ENCODE peak calls at places on chromosomes 4 and X, in ten cellular contexts. Q is WERI-Rb-1, P is tibial artery, T is hepatocyte, D is sigmoid colon, L is BJ, J is lower leg skin, S is fibroblast of villous mesenchyme, A is mucosa of descending colon, M is left lung. U is an unnamed sample.

GRCh38 chr4:5504486-5504885 is 203.9 kb downstream of the EVC2 start:
- DNase-seq in Q (no peak), P (no peak), T (no peak), D (no peak), L (no peak), J (no peak), S (no peak), A (no peak), M (no peak), U (no peak)

GRCh38 chr4:186020793-186021407 is 48.1 kb upstream of the TLR3 start:
- DNase-seq in Q (no peak), P (no peak), T (no peak), D (no peak), L (no peak), J (no peak), S (no peak), A (no peak), M (no peak), U (peak)

GRCh38 chr4:185079271-185079905 is 61.1 kb downstream of the HELT start:
- DNase-seq in Q (no peak), P (no peak), T (no peak), D (no peak), L (no peak), J (no peak), S (no peak), A (no peak), M (no peak), U (peak)

GRCh38 chrX:19544693-19545305 is 29.5 kb upstream of the MAP3K15 start:
- DNase-seq in Q (peak), P (no peak), T (peak), D (no peak), L (no peak), J (peak), S (peak), A (no peak), M (no peak), U (peak)

GRCh38 chr4:23921993-23922392 is 32.1 kb upstream of the PPARGC1A start:
- DNase-seq in Q (no peak), P (no peak), T (no peak), D (no peak), L (no peak), J (no peak), S (no peak), A (no peak), M (no peak), U (no peak)

GRCh38 chr4:72280252-72280651 is 248.5 kb downstream of the NPFFR2 start:
- DNase-seq in Q (no peak), P (no peak), T (no peak), D (no peak), L (no peak), J (no peak), S (no peak), A (no peak), M (no peak), U (no peak)

GRCh38 chr4:123892997-123893745 is 496.6 kb downstream of the SPRY1 start:
- DNase-seq in Q (peak), P (no peak), T (no peak), D (no peak), L (no peak), J (no peak), S (peak), A (no peak), M (no peak), U (peak)

GRCh38 chrX:11451133-11451532 is 157.9 kb downstream of the AMELX start:
- DNase-seq in Q (no peak), P (no peak), T (no peak), D (no peak), L (no peak), J (no peak), S (no peak), A (no peak), M (no peak), U (no peak)

GRCh38 chr4:147707892-147708672 is 23.8 kb upstream of the ARHGAP10 start:
- DNase-seq in Q (peak), P (no peak), T (peak), D (peak), L (no peak), J (peak), S (peak), A (no peak), M (no peak), U (peak)

GRCh38 chr4:76902233-76902890 is 4.4 kb upstream of the SOWAHB start:
- DNase-seq in Q (no peak), P (no peak), T (peak), D (no peak), L (no peak), J (no peak), S (no peak), A (no peak), M (no peak), U (no peak)

GRCh38 chr4:141702472-141703182 is 66.2 kb downstream of the IL15 start:
- DNase-seq in Q (no peak), P (no peak), T (peak), D (no peak), L (no peak), J (no peak), S (no peak), A (no peak), M (no peak), U (peak)

GRCh38 chr4:2790583-2791517 is 2.0 kb upstream of the SH3BP2 start:
- DNase-seq in Q (no peak), P (peak), T (peak), D (peak), L (no peak), J (peak), S (no peak), A (no peak), M (peak), U (no peak)

GRCh38 chr4:79308087-79308486 is 17.8 kb downstream of the NAA11 start:
- DNase-seq in Q (peak), P (no peak), T (no peak), D (no peak), L (no peak), J (no peak), S (no peak), A (no peak), M (no peak), U (no peak)

GRCh38 chr4:168842186-168842585 is 167.9 kb downstream of the CBR4 start:
- DNase-seq in Q (no peak), P (no peak), T (no peak), D (no peak), L (no peak), J (no peak), S (no peak), A (no peak), M (no peak), U (no peak)

DNA sequence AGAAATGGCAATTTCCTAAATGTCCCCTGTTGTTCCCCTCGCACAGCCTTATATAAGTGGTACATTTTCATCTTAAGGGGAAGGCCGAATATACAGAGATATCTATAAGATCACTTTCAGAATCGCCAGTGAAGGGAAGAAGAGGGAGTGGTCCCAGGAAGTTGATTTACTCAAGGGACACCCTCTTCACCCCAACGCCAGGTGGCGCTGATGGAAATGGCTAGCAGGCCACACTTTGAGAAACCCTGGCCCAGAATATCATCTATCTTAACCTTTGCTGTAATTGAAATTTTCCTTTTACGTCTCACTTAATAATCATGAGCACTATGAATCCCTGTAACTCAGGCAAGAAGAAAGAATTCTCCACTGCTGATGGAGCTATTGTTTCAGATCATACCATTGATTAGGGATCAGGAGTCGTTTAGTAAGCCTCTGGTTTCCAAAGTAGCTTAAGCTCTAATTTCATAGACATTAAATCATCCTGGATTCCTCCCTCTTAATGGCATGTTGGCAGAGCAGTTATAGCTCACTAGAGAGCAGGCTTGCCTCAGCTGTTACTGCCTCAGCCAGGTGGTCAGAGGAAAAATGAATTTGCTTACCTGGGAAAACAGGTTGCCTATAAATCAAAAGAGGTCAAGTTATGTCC is 941.3 kb upstream of the TENM3 start:
- DNase-seq in Q (peak), P (no peak), T (peak), D (no peak), L (no peak), J (no peak), S (no peak), A (peak), M (peak), U (peak)
- TF ChIP-seq CTCF in Q (peak), P (no peak), T (peak), D (no peak), L (peak), J (no peak), S (no peak), A (peak), M (no peak), U (peak)

GRCh38 chrX:100990139-100990538 is 20.6 kb downstream of the ARL13A start:
- DNase-seq in Q (no peak), P (no peak), T (no peak), D (no peak), L (no peak), J (no peak), S (no peak), A (no peak), M (no peak), U (no peak)

GRCh38 chrX:100999451-100999850 is 29.9 kb downstream of the ARL13A start:
- DNase-seq in Q (no peak), P (no peak), T (no peak), D (no peak), L (no peak), J (no peak), S (no peak), A (no peak), M (no peak), U (no peak)

GRCh38 chrX:100994352-100995281 is 25.1 kb downstream of the ARL13A start:
- DNase-seq in Q (no peak), P (no peak), T (peak), D (no peak), L (no peak), J (no peak), S (peak), A (no peak), M (no peak), U (peak)

DNA sequence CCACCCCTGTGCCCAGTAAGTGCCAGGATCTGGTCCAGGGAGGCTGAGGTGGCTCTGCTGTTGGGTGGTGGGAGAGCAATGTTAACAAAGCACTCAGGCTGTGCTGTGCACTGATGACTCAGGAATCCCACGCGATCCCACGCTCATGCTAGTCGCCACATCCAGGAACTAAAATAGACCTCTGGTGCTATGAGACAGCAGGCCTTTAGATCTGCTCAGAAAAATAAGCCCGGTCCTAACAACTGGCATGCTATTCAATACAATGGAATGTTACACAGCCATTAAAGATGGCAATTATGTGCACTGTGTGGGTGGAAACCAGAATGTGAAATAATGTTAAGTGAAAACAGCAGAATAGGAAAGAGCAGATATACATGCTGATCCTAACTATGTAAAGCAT is 26.0 kb downstream of the ARL13A start:
- DNase-seq in Q (no peak), P (no peak), T (peak), D (no peak), L (peak), J (no peak), S (peak), A (no peak), M (no peak), U (peak)
- H3K4me3 ChIP-seq in Q (no peak), P (no peak), T (no peak), D (no peak), L (no peak), J (no peak), S (no peak), A (no peak), M (no peak), U (no peak)

GRCh38 chrX:44178271-44178670 is 165.2 kb downstream of the EFHC2 start:
- DNase-seq in Q (no peak), P (no peak), T (no peak), D (no peak), L (no peak), J (no peak), S (no peak), A (no peak), M (no peak), U (no peak)

DNA sequence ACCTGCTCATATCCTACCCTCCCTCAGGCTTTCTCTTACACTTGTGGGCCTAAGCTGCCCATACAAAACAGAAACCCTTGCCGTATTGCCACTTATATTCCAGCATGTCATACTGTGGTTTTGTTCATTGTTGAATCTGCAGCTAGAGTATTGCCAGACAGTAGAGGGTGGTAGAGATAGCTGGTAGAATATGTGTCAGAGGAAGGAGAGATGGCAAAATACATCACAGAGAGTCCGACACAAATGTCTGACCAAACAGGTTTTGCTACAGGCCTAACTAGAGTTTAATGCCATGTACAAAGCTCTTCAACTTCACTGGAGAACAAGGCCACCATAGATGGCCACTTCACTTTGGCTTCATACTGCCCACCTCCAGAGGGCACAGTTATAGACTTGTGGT is 160.1 kb downstream of the EFHC2 start:
- DNase-seq in Q (no peak), P (no peak), T (no peak), D (no peak), L (no peak), J (no peak), S (no peak), A (no peak), M (no peak), U (no peak)
- TF ChIP-seq CTCF in Q (no peak), P (no peak), T (no peak), D (no peak), L (no peak), J (no peak), S (no peak), A (no peak), M (no peak), U (no peak)

DNA sequence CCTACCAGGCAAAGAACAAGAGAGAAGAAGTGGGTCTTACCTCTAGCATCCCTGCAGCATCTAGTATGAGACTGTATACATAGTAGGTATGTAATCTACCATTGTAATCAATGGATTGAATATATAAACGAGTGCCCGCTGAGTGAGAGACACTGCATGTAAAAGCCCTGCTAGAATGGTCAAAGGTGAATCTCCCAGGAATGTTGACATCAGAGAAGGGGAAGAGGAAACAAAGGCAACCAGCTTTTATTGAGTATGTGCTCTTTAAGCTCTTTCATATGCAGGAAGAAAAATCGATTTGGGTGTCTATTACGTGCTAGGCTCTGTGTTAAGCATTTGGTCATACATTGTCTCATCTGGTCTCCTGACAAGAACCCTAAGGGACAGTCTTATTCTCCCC is 91.9 kb upstream of the KLHL13 start:
- DNase-seq in Q (no peak), P (no peak), T (no peak), D (no peak), L (no peak), J (no peak), S (no peak), A (no peak), M (no peak), U (no peak)
- H3K4me3 ChIP-seq in Q (no peak), P (no peak), T (no peak), D (no peak), L (no peak), J (no peak), S (no peak), A (no peak), M (no peak), U (no peak)

GRCh38 chrX:144681501-144681900 is 565.8 kb upstream of the SPANXN1 start:
- DNase-seq in Q (no peak), P (no peak), T (no peak), D (no peak), L (no peak), J (no peak), S (peak), A (no peak), M (no peak), U (peak)
- TF ChIP-seq CTCF in Q (no peak), P (no peak), T (no peak), D (no peak), L (no peak), J (no peak), S (no peak), A (no peak), M (no peak), U (no peak)

DNA sequence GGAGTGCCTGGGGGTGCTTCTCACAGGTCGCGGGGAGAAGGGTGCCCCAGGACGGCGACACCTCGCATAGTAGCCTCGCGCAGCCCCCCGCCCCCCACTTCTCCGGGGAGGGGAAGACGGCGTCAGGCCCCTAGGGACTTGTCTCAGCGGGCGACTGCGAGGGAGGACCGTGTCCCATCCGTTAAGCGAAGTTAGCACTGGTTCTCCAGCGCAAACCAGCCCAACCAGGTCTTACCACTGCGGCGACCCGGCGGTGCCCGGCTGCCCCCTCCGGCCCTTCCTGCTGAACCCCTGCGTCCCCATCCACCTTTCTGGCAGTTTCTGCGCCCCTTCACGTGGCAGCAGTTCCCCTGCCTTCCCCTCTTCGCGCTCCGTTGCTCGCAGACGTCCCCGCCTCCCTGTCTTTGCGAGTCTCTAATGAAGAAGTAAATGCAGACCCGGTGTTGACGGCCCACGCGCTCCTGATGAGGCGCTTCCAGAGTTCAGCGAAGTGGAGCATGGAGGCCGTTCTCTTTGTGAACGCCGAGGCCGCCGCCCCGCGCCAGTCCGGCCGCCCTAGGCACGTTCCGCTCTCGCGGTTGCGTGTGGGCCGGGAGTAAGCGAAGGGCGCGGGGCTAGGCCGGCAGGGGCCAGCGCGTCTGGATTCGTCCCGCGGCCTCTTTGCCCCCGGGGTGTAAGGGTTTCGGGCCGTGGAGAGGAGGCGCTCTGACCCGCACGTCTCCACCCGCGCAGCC is 3.0 kb downstream of the SLIT2 start:
- DNase-seq in Q (peak), P (peak), T (peak), D (peak), L (no peak), J (no peak), S (peak), A (peak), M (no peak), U (peak)
- H3K4me3 ChIP-seq in Q (peak), P (peak), T (peak), D (peak), L (peak), J (peak), S (peak), A (no peak), M (peak), U (peak)

GRCh38 chr4:139669335-139669734 is 3.7 kb downstream of the MGST2 start:
- DNase-seq in Q (no peak), P (no peak), T (no peak), D (no peak), L (no peak), J (no peak), S (no peak), A (no peak), M (no peak), U (no peak)
- TF ChIP-seq CTCF in Q (no peak), P (no peak), T (no peak), D (no peak), L (no peak), J (no peak), S (no peak), A (no peak), M (no peak), U (no peak)

GRCh38 chr4:139933104-139933503 is 220.9 kb downstream of the MAML3 start:
- DNase-seq in Q (no peak), P (no peak), T (no peak), D (no peak), L (no peak), J (no peak), S (no peak), A (no peak), M (no peak), U (no peak)

GRCh38 chr4:139934336-139934735 is 219.6 kb downstream of the MAML3 start:
- DNase-seq in Q (peak), P (no peak), T (no peak), D (no peak), L (no peak), J (no peak), S (peak), A (no peak), M (no peak), U (no peak)

GRCh38 chr4:139935911-139936310 is 218.1 kb downstream of the MAML3 start:
- DNase-seq in Q (no peak), P (no peak), T (no peak), D (no peak), L (no peak), J (no peak), S (no peak), A (no peak), M (no peak), U (no peak)

GRCh38 chr4:139933541-139933940 is 220.4 kb downstream of the MAML3 start:
- DNase-seq in Q (no peak), P (no peak), T (no peak), D (no peak), L (no peak), J (no peak), S (no peak), A (peak), M (no peak), U (no peak)

GRCh38 chr4:139934786-139935330 is 219.1 kb downstream of the MAML3 start:
- DNase-seq in Q (no peak), P (no peak), T (no peak), D (no peak), L (no peak), J (no peak), S (no peak), A (no peak), M (no peak), U (no peak)
- H3K4me3 ChIP-seq in Q (no peak), P (no peak), T (no peak), D (no peak), L (no peak), J (no peak), S (no peak), A (no peak), M (no peak), U (no peak)

DNA sequence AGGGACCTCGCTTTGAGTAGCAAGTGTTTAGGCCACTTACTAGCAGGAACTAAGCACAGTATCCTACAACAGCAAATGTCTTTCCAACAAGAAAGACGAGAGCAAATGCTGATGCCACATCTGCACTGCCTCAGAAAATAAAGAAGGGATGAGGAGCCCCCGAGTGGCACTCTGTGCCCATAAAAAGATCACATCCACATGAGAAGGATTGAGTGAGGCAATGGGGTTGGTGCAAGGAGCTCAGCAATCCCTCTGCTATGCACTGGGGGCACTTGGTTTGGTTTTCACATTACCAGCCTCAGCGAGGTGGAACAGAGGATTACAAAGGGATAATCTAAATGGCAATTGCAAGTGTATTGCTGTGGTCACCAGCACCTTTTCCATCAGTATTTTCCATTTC is 252.8 kb upstream of the SLC7A11 start:
- DNase-seq in Q (peak), P (no peak), T (no peak), D (no peak), L (no peak), J (no peak), S (peak), A (no peak), M (no peak), U (peak)
- TF ChIP-seq CTCF in Q (peak), P (no peak), T (peak), D (no peak), L (peak), J (no peak), S (no peak), A (no peak), M (no peak), U (peak)

U was measured in fibroblast of pulmonary artery.